ENCODE peak calls at places on chromosome 20, in four cellular contexts. One of them, this sample, is unnamed.

GRCh38 chr20:32465092-32465900 is 107.2 kb downstream of the ASXL1 start:
- DNase-seq in suprapubic skin: peak
- DNase-seq in fibroblast of villous mesenchyme: peak
- DNase-seq in fibroblast of the aortic adventitia: peak
- DNase-seq in this sample: peak

GRCh38 chr20:19868383-19868782 is 110.3 kb downstream of the RIN2 start:
- DNase-seq in fibroblast of villous mesenchyme: no peak
- DNase-seq in fibroblast of the aortic adventitia: no peak
- DNase-seq in suprapubic skin: no peak
- DNase-seq in this sample: no peak

GRCh38 chr20:23200413-23200812 is 114.3 kb upstream of the CD93 start:
- DNase-seq in fibroblast of villous mesenchyme: no peak
- DNase-seq in fibroblast of the aortic adventitia: no peak
- DNase-seq in suprapubic skin: no peak
- DNase-seq in this sample: no peak

GRCh38 chr20:45114465-45115385 is at the start of gene WFDC5:
- DNase-seq in fibroblast of villous mesenchyme: no peak
- DNase-seq in suprapubic skin: no peak
- DNase-seq in fibroblast of the aortic adventitia: no peak
- DNase-seq in this sample: no peak

GRCh38 chr20:49267327-49267726 is 10.5 kb downstream of the ZNFX1 start:
- DNase-seq in fibroblast of the aortic adventitia: no peak
- DNase-seq in fibroblast of villous mesenchyme: no peak
- DNase-seq in suprapubic skin: no peak
- DNase-seq in this sample: no peak

GRCh38 chr20:50194831-50195523 is 4.3 kb downstream of the CEBPB start:
- DNase-seq in suprapubic skin: no peak
- DNase-seq in fibroblast of villous mesenchyme: peak
- DNase-seq in fibroblast of the aortic adventitia: peak
- DNase-seq in this sample: no peak

GRCh38 chr20:34538671-34539123 is 19.8 kb upstream of the MAP1LC3A start:
- DNase-seq in fibroblast of villous mesenchyme: peak
- DNase-seq in suprapubic skin: no peak
- DNase-seq in fibroblast of the aortic adventitia: peak
- DNase-seq in this sample: peak

GRCh38 chr20:42688576-42688975 is 501.1 kb downstream of the PTPRT start:
- DNase-seq in suprapubic skin: no peak
- DNase-seq in fibroblast of the aortic adventitia: no peak
- DNase-seq in fibroblast of villous mesenchyme: no peak
- DNase-seq in this sample: no peak

GRCh38 chr20:53195882-53196610 is 223.9 kb downstream of the TSHZ2 start:
- DNase-seq in suprapubic skin: no peak
- DNase-seq in fibroblast of villous mesenchyme: peak
- DNase-seq in fibroblast of the aortic adventitia: no peak
- DNase-seq in this sample: no peak

GRCh38 chr20:37353285-37353849 is 7.4 kb downstream of the SRC start:
- DNase-seq in suprapubic skin: no peak
- DNase-seq in fibroblast of the aortic adventitia: no peak
- DNase-seq in fibroblast of villous mesenchyme: no peak
- DNase-seq in this sample: no peak

GRCh38 chr20:57703013-57703412 is 6.8 kb downstream of the PMEPA1 start:
- DNase-seq in fibroblast of villous mesenchyme: no peak
- DNase-seq in fibroblast of the aortic adventitia: no peak
- DNase-seq in suprapubic skin: no peak
- DNase-seq in this sample: no peak

GRCh38 chr20:19074828-19075516 is 137.5 kb upstream of the SLC24A3 start:
- DNase-seq in fibroblast of the aortic adventitia: no peak
- DNase-seq in suprapubic skin: no peak
- DNase-seq in fibroblast of villous mesenchyme: no peak
- DNase-seq in this sample: no peak

GRCh38 chr20:56604690-56605089 is 24.4 kb upstream of the TFAP2C start:
- DNase-seq in fibroblast of the aortic adventitia: no peak
- DNase-seq in fibroblast of villous mesenchyme: no peak
- DNase-seq in suprapubic skin: no peak
- DNase-seq in this sample: no peak

GRCh38 chr20:19832875-19833274 is 74.8 kb downstream of the RIN2 start:
- DNase-seq in fibroblast of the aortic adventitia: no peak
- DNase-seq in fibroblast of villous mesenchyme: no peak
- DNase-seq in suprapubic skin: no peak
- DNase-seq in this sample: no peak

GRCh38 chr20:9672976-9673375 is 158.6 kb downstream of the LAMP5 start:
- DNase-seq in fibroblast of villous mesenchyme: no peak
- DNase-seq in fibroblast of the aortic adventitia: no peak
- DNase-seq in suprapubic skin: no peak
- DNase-seq in this sample: no peak

GRCh38 chr20:62535964-62536363 is 60.2 kb upstream of the GATA5 start:
- DNase-seq in fibroblast of villous mesenchyme: no peak
- DNase-seq in fibroblast of the aortic adventitia: no peak
- DNase-seq in suprapubic skin: no peak
- DNase-seq in this sample: no peak

GRCh38 chr20:38880952-38881735 is 45.1 kb upstream of the FAM83D start:
- DNase-seq in fibroblast of villous mesenchyme: no peak
- DNase-seq in fibroblast of the aortic adventitia: no peak
- DNase-seq in suprapubic skin: no peak
- DNase-seq in this sample: no peak

DNA sequence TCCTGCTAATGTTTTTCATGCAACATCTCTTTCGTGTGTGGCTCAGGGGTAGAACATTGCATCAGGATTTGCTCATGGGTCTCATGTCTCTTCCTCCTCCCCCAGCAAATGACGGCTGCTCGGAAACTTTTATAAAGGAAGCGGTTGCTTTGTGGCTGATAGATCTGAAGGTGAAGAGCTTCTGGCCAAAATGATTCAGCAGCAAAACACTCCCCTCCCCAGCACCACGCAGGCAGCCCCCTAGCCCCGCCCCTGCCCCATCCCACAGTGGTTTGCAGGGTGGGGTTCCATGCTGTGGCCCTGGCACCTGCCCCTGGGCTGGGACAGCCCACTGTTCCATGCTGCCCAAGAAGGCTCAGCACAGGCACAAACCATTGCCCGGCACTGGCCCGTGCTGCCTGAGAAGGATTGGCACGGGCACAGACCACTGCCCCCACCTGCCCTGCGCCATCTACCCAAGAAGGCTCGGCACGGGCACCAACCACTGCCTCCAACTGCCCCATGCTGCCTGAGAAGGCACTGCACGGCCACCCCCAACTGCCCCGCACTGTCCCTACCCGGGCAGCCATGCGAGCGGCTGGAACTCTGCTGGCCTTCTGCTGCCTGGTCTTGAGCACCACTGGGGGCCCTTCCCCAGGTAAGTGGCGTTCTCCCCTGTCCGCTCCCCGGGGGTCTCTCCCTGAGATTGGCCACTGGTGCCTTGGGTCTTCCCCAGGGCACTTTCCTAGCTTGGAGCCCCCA is at the start of gene CST7:
- DNase-seq in fibroblast of the aortic adventitia: no peak
- DNase-seq in suprapubic skin: no peak
- DNase-seq in fibroblast of villous mesenchyme: no peak
- DNase-seq in this sample: no peak
- H3K4me3 ChIP-seq in fibroblast of the aortic adventitia: no peak
- H3K4me3 ChIP-seq in suprapubic skin: peak
- H3K4me3 ChIP-seq in fibroblast of villous mesenchyme: no peak
- H3K4me3 ChIP-seq in this sample: no peak

GRCh38 chr20:43923917-43924316 is 9.3 kb downstream of the TOX2 start:
- DNase-seq in suprapubic skin: no peak
- DNase-seq in fibroblast of villous mesenchyme: no peak
- DNase-seq in fibroblast of the aortic adventitia: no peak
- DNase-seq in this sample: no peak

GRCh38 chr20:43926691-43927090 is 12.0 kb downstream of the TOX2 start:
- DNase-seq in fibroblast of villous mesenchyme: no peak
- DNase-seq in suprapubic skin: no peak
- DNase-seq in fibroblast of the aortic adventitia: no peak
- DNase-seq in this sample: no peak

GRCh38 chr20:43925215-43925614 is 10.6 kb downstream of the TOX2 start:
- DNase-seq in suprapubic skin: no peak
- DNase-seq in fibroblast of villous mesenchyme: no peak
- DNase-seq in fibroblast of the aortic adventitia: no peak
- DNase-seq in this sample: no peak

GRCh38 chr20:43926287-43926686 is 11.6 kb downstream of the TOX2 start:
- DNase-seq in fibroblast of villous mesenchyme: no peak
- DNase-seq in fibroblast of the aortic adventitia: no peak
- DNase-seq in suprapubic skin: no peak
- DNase-seq in this sample: no peak

GRCh38 chr20:43925786-43926185 is 11.1 kb downstream of the TOX2 start:
- DNase-seq in fibroblast of villous mesenchyme: no peak
- DNase-seq in suprapubic skin: no peak
- DNase-seq in fibroblast of the aortic adventitia: peak
- DNase-seq in this sample: peak
- TF ChIP-seq CTCF in fibroblast of villous mesenchyme: peak
- TF ChIP-seq CTCF in suprapubic skin: no peak
- TF ChIP-seq CTCF in fibroblast of the aortic adventitia: no peak
- TF ChIP-seq CTCF in this sample: no peak

GRCh38 chr20:51800769-51801219 is 1.5 kb downstream of the SALL4 start:
- DNase-seq in fibroblast of villous mesenchyme: peak
- DNase-seq in fibroblast of the aortic adventitia: peak
- DNase-seq in suprapubic skin: no peak
- DNase-seq in this sample: peak

GRCh38 chr20:51799586-51799985 is 2.7 kb downstream of the SALL4 start:
- DNase-seq in suprapubic skin: no peak
- DNase-seq in fibroblast of the aortic adventitia: no peak
- DNase-seq in fibroblast of villous mesenchyme: no peak
- DNase-seq in this sample: no peak

GRCh38 chr20:51800132-51800721 is 2.1 kb downstream of the SALL4 start:
- DNase-seq in fibroblast of the aortic adventitia: peak
- DNase-seq in suprapubic skin: peak
- DNase-seq in fibroblast of villous mesenchyme: peak
- DNase-seq in this sample: peak

GRCh38 chr20:51802170-51802745 is at the start of gene SALL4:
- DNase-seq in fibroblast of villous mesenchyme: no peak
- DNase-seq in fibroblast of the aortic adventitia: peak
- DNase-seq in suprapubic skin: no peak
- DNase-seq in this sample: no peak

DNA sequence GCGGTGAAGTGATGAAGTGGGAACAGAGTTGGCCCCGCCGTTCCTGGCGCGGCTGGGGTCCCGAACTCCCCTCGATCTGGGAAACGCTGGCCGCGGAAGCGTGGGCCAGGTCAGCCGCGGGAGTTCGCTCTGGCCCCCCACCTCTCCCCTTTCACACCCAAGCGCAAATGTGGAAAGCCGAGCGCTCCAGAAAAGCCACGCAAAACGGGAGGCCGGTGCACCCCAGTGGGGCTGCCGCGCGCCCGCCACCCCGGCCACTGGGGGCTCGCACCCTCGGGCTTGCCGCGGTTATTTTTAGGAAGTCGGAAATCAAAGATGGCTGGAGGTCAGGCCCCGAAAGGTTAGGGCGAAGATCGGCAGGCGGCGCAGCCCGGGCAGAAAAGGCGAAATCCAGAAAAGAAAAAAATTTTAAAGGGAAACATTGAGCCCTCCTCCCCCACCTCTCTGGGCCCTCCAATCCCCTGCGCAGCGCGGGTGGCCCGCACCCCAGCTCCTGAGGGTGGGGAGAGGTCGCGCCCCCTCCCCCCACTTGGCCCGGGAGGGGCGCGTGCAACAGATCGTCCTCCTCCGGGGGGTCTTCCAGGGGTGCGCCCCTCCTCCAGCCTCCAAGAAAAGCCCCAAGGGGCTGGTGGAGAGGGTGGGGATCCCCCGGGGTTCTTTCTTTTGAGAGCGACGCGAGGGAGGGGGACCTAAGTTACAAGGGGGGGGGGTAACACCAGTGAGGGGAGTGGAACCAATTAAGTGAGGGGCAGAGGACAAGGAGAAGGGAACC is 915 bp downstream of the SALL4 start:
- DNase-seq in fibroblast of villous mesenchyme: no peak
- DNase-seq in fibroblast of the aortic adventitia: no peak
- DNase-seq in suprapubic skin: no peak
- DNase-seq in this sample: no peak
- H3K4me3 ChIP-seq in fibroblast of villous mesenchyme: peak
- H3K4me3 ChIP-seq in fibroblast of the aortic adventitia: peak
- H3K4me3 ChIP-seq in suprapubic skin: peak
- H3K4me3 ChIP-seq in this sample: peak

GRCh38 chr20:25081730-25082497 is at the start of gene VSX1:
- DNase-seq in fibroblast of villous mesenchyme: no peak
- DNase-seq in fibroblast of the aortic adventitia: no peak
- DNase-seq in suprapubic skin: no peak
- DNase-seq in this sample: no peak

GRCh38 chr20:25079171-25079570 is 2.8 kb downstream of the VSX1 start:
- DNase-seq in fibroblast of villous mesenchyme: no peak
- DNase-seq in fibroblast of the aortic adventitia: no peak
- DNase-seq in suprapubic skin: no peak
- DNase-seq in this sample: no peak

GRCh38 chr20:25082498-25082873 is 545 bp upstream of the VSX1 start:
- DNase-seq in suprapubic skin: no peak
- DNase-seq in fibroblast of villous mesenchyme: no peak
- DNase-seq in fibroblast of the aortic adventitia: no peak
- DNase-seq in this sample: no peak

GRCh38 chr20:25083141-25083772 is 1.3 kb upstream of the VSX1 start:
- DNase-seq in suprapubic skin: no peak
- DNase-seq in fibroblast of villous mesenchyme: no peak
- DNase-seq in fibroblast of the aortic adventitia: no peak
- DNase-seq in this sample: no peak

DNA sequence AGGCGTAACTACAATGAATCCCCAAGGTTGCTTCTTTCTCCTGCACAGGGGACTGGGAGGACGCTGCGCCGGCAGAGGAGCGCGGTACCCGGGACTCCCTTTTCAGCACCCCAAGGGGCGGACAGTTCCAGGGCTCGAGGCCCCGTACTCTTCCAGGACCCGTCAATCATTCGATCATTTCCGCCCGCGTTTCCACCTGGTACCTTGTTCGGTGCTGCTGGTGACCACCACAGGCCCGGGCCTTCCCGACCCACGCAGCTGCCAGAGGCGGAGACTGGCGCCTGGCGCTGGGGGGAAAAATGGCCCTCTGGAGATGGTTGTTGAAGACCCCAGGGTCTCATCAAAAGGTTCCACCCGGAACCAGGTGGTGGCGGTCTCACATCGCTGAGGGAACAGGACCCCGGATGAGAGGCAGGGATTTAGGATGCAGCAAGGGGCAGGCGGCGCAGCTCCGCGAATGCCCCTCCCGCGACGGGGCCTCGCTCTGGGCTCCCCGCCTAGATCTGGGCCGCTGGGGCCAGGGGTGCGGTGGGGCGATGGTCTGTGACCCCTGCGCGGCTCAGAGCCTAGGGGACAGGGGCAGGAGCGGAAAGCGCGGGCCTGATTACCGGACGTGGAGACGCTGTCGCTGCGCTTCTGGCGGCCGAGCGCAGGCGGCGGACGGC is 744 bp downstream of the VSX1 start:
- DNase-seq in fibroblast of villous mesenchyme: peak
- DNase-seq in fibroblast of the aortic adventitia: peak
- DNase-seq in suprapubic skin: no peak
- DNase-seq in this sample: no peak
- TF ChIP-seq CTCF in fibroblast of villous mesenchyme: no peak
- TF ChIP-seq CTCF in fibroblast of the aortic adventitia: no peak
- TF ChIP-seq CTCF in suprapubic skin: no peak
- TF ChIP-seq CTCF in this sample: no peak

This sample was measured in cardiac fibroblast.